ENCODE peak calls at places on chromosomes 6 and 20, in four cellular contexts. I is mesenchymal stem cell, A is Peyer's patch, Y is fibroblast of lung. S is an unnamed sample.
A peak's percentile ranks its signal among the peaks of the same experiment; 100 is the strongest.

GRCh38 chr6:138931660-138932059 is 56.4 kb downstream of the REPS1 start:
- DNase-seq in I (no peak), A (no peak), Y (no peak), S (no peak)

GRCh38 chr20:15036938-15037337 is 699.5 kb upstream of the FLRT3 start:
- DNase-seq in I (no peak), A (no peak), Y (no peak), S (no peak)

GRCh38 chr6:42113929-42114636 is 28.3 kb downstream of the C6orf132 start:
- DNase-seq in I (peak; percentile 22), A (no peak), Y (no peak), S (no peak)

GRCh38 chr6:31738048-31738979 is 1.5 kb upstream of the MSH5 start:
- DNase-seq in I (peak; percentile 94), A (peak; percentile 79), Y (peak; percentile 87), S (peak; percentile 71)

GRCh38 chr6:35160642-35161041 is 19.5 kb upstream of the TCP11 start:
- DNase-seq in I (no peak), A (no peak), Y (no peak), S (no peak)

GRCh38 chr20:36919715-36920333 is 31.7 kb downstream of the SAMHD1 start:
- DNase-seq in I (peak; percentile 71), A (no peak), Y (peak; percentile 77), S (peak; percentile 87)

GRCh38 chr6:97322811-97323210 is 39.8 kb upstream of the MMS22L start:
- DNase-seq in I (no peak), A (no peak), Y (no peak), S (peak; percentile 34)

GRCh38 chr6:137819740-137820139 is 47.3 kb upstream of the TNFAIP3 start:
- DNase-seq in I (peak; percentile 54), A (no peak), Y (no peak), S (no peak)

GRCh38 chr6:20769651-20770050 is 235.4 kb downstream of the CDKAL1 start:
- DNase-seq in I (no peak), A (no peak), Y (no peak), S (no peak)

GRCh38 chr6:105301756-105302616 is 100.9 kb downstream of the PREP start:
- DNase-seq in I (no peak), A (no peak), Y (peak; percentile 27), S (no peak)

GRCh38 chr6:36968266-36968977 is 13.9 kb downstream of the PI16 start:
- DNase-seq in I (no peak), A (no peak), Y (peak; percentile 46), S (peak; percentile 33)

GRCh38 chr20:48716086-48716485 is 111.7 kb downstream of the PREX1 start:
- DNase-seq in I (no peak), A (peak; percentile 70), Y (no peak), S (no peak)

GRCh38 chr6:119193707-119194106 is 115.2 kb upstream of the FAM184A start:
- DNase-seq in I (no peak), A (no peak), Y (no peak), S (no peak)

GRCh38 chr6:78810698-78811097 is 56.7 kb upstream of the IRAK1BP1 start:
- DNase-seq in I (no peak), A (no peak), Y (no peak), S (peak; percentile 36)

GRCh38 chr6:18122128-18123093 is at the start of gene NHLRC1:
- DNase-seq in I (peak; percentile 82), A (peak; percentile 74), Y (peak; percentile 89), S (peak; percentile 95)

GRCh38 chr6:351011-351866 is 40.3 kb upstream of the IRF4 start:
- DNase-seq in I (no peak), A (no peak), Y (no peak), S (no peak)

GRCh38 chr6:108163267-108163643 is 2.6 kb upstream of the NR2E1 start:
- DNase-seq in I (no peak), A (no peak), Y (no peak), S (no peak)

GRCh38 chr6:49933526-49933925 is 30.4 kb downstream of the DEFB114 start:
- DNase-seq in I (no peak), A (no peak), Y (no peak), S (no peak)

GRCh38 chr6:166957087-166957804 is 896 bp upstream of the RNASET2 start:
- DNase-seq in I (peak; percentile 28), A (peak; percentile 78), Y (no peak), S (no peak)

GRCh38 chr6:139778688-139779087 is 404.2 kb upstream of the CITED2 start:
- DNase-seq in I (no peak), A (no peak), Y (peak; percentile 20), S (peak; percentile 64)

GRCh38 chr20:48102821-48103635 is 317.7 kb upstream of the SULF2 start:
- DNase-seq in I (peak; percentile 11), A (no peak), Y (no peak), S (peak; percentile 5)

GRCh38 chr6:159969204-159969912 is 476 bp downstream of the IGF2R start:
- DNase-seq in I (no peak), A (no peak), Y (no peak), S (peak; percentile 71)

GRCh38 chr6:147103641-147104040 is 100.6 kb upstream of the STXBP5 start:
- DNase-seq in I (no peak), A (no peak), Y (no peak), S (no peak)

GRCh38 chr6:126041516-126042447 is 55.4 kb downstream of the TRMT11 start:
- DNase-seq in I (peak; percentile 56), A (no peak), Y (peak; percentile 35), S (peak; percentile 15)

GRCh38 chr6:16527691-16528090 is 233.6 kb downstream of the ATXN1 start:
- DNase-seq in I (no peak), A (no peak), Y (no peak), S (no peak)

GRCh38 chr6:113856571-113857564 is at the start of gene MARCKS:
- DNase-seq in I (peak; percentile 91), A (peak; percentile 88), Y (peak; percentile 91), S (peak; percentile 98)

GRCh38 chr6:125232466-125232865 is 69.3 kb downstream of the HDDC2 start:
- DNase-seq in I (peak; percentile 6), A (no peak), Y (peak; percentile 9), S (peak; percentile 47)

GRCh38 chr6:37696841-37697735 is 595 bp downstream of the MDGA1 start:
- DNase-seq in I (peak; percentile 43), A (peak; percentile 28), Y (no peak), S (peak; percentile 66)

GRCh38 chr6:26327450-26328264 is 37.3 kb upstream of the BTN3A2 start:
- DNase-seq in I (peak; percentile 86), A (no peak), Y (peak; percentile 83), S (peak; percentile 84)

GRCh38 chr6:149891259-149891658 is 6.7 kb downstream of the RAET1E start:
- DNase-seq in I (no peak), A (no peak), Y (no peak), S (no peak)

GRCh38 chr20:36895036-36895435 is 19.1 kb downstream of the TLDC2 start:
- DNase-seq in I (no peak), A (no peak), Y (no peak), S (no peak)

GRCh38 chr6:4822476-4822875 is 46.3 kb downstream of the CDYL start:
- DNase-seq in I (no peak), A (no peak), Y (no peak), S (no peak)

GRCh38 chr6:130520235-130520634 is 154.4 kb downstream of the TMEM200A start:
- DNase-seq in I (no peak), A (no peak), Y (no peak), S (no peak)

GRCh38 chr20:62523473-62524203 is 47.8 kb upstream of the GATA5 start:
- DNase-seq in I (no peak), A (no peak), Y (no peak), S (no peak)

GRCh38 chr20:54160269-54161007 is 13.3 kb downstream of the CYP24A1 start:
- DNase-seq in I (no peak), A (no peak), Y (no peak), S (no peak)

GRCh38 chr6:100232791-100233573 is 231.7 kb downstream of the SIM1 start:
- DNase-seq in I (no peak), A (no peak), Y (no peak), S (no peak)

GRCh38 chr6:72857791-72858190 is 235.9 kb downstream of the KCNQ5 start:
- DNase-seq in I (peak; percentile 17), A (no peak), Y (peak; percentile 42), S (peak; percentile 50)

GRCh38 chr6:44219053-44219814 is 2.5 kb downstream of the MYMX start:
- DNase-seq in I (peak; percentile 87), A (peak; percentile 64), Y (peak; percentile 63), S (peak; percentile 83)

DNA sequence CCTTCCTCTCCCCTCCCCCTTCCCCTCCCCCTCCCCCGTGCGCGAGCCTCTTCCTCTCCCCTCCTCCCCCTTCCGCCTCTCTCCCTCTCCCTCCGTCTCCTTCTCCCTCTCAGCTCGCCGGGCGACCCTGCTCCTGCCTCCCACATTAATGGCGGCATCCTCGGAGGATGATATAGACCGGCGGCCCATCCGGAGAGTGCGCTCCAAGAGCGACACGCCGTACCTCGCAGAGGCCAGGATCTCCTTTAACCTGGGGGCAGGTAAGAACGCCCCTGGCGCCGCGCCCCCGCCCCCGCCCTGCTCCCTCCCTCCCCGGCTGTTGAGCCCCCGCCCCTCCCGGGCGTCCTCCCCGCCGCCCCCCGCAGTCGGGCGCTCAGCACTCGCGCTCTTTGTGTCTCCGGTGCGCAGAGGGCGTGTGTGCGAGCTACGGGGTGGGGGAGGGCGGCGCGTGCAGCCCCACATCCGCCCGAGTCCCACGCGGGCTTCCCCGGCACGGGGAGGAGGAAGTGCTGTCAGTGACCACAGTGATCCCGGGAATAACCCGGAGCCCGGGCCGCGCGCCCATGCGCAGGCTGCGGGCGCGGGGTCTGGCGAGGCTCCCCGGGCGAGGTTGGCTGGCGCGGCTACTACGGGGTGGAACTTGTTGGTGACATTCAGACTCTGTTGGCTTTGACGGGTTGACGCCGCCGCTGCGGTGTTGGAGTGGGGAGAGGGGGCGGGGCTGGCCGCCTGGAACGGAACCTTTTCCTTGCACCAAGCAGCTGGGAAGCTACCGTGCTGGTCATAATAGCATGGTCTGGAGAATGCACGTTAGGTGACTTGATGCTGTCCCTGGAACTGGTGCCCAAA is 33.2 kb downstream of the PHACTR1 start:
- DNase-seq in I (no peak), A (no peak), Y (no peak), S (no peak)
- H3K4me3 ChIP-seq in I (no peak overlapping the region), A (no peak overlapping the region), Y (no peak overlapping the region), S (no peak overlapping the region)

DNA sequence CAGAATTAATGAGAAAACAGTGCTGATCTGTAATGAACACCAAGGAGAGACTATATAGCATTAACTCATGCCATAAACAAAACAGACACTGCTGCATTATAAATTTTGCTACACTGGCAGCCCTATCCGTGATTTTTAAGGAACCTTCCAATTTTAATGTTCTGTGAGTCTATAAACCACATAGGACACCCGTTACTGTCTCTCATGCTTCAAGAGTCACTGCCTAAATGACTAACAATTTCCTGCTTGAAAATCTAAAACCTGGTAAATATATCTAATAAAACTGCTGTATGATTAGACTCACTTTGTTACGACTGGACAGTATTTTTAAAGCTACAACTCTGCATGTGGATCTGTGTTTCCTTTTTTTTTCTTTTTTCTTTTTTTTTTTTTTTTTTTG is 8.7 kb downstream of the CHD6 start:
- DNase-seq in I (no peak), A (no peak), Y (no peak), S (no peak)
- H3K9me3 ChIP-seq in I (no peaks in the 10 kb centered on the region), A (no peaks in the 10 kb centered on the region), Y (no peaks in the 10 kb centered on the region), S (no peaks in the 10 kb centered on the region)

GRCh38 chr6:84762220-84762940 is 2.0 kb downstream of the TBX18 start:
- DNase-seq in I (peak; percentile 78), A (no peak), Y (no peak), S (peak; percentile 44)
- H3K27me3 ChIP-seq in I (peaks cover 19% of the 10 kb centered on the region), A (peaks cover 35% of the 10 kb centered on the region), Y (peaks cover 36% of the 10 kb centered on the region), S (no peaks in the 10 kb centered on the region)

GRCh38 chr20:2691663-2692035 is 931 bp upstream of the EBF4 start:
- DNase-seq in I (no peak), A (no peak), Y (no peak), S (no peak)
- H3K4me3 ChIP-seq in I (peak overlapping the region; percentile 39), A (no peak overlapping the region), Y (no peak overlapping the region), S (no peak overlapping the region)